ENCODE peak calls at places on chromosome 4, in eight cellular contexts. V is Calu3; W is CD4-positive, alpha-beta memory T cell; S is MM.1S; G is sciatic nerve; E is T-cell; I is GM23248; U is aorta. P is an unnamed sample.

GRCh38 chr4:183912585-183912984 is 7.5 kb downstream of the STOX2 start:
- DNase-seq in V (no peak), W (no peak), S (no peak), G (no peak), E (no peak), I (no peak), U (no peak), P (no peak)

GRCh38 chr4:98976716-98977115 is 18.8 kb upstream of the METAP1 start:
- DNase-seq in V (no peak), W (no peak), S (no peak), G (no peak), E (no peak), I (peak; percentile 23), U (no peak), P (no peak)

GRCh38 chr4:180810581-180810980 is 1432.6 kb upstream of the TENM3 start:
- DNase-seq in V (no peak), W (no peak), S (no peak), G (no peak), E (no peak), I (no peak), U (no peak), P (no peak)

GRCh38 chr4:144710526-144710912 is 64.6 kb downstream of the HHIP start:
- DNase-seq in V (no peak), W (no peak), S (no peak), G (no peak), E (no peak), I (no peak), U (no peak), P (no peak)

GRCh38 chr4:98444371-98444770 is 183.2 kb downstream of the RAP1GDS1 start:
- DNase-seq in V (no peak), W (no peak), S (no peak), G (no peak), E (no peak), I (no peak), U (no peak), P (no peak)

GRCh38 chr4:3499710-3500109 is 32.5 kb downstream of the LRPAP1 start:
- DNase-seq in V (no peak), W (no peak), S (no peak), G (no peak), E (no peak), I (no peak), U (no peak), P (no peak)

GRCh38 chr4:161178310-161178709 is 985.5 kb downstream of the FSTL5 start:
- DNase-seq in V (no peak), W (no peak), S (no peak), G (no peak), E (no peak), I (no peak), U (no peak), P (no peak)

GRCh38 chr4:41433361-41433760 is 104.6 kb upstream of the LIMCH1 start:
- DNase-seq in V (no peak), W (no peak), S (no peak), G (no peak), E (no peak), I (no peak), U (no peak), P (no peak)

GRCh38 chr4:127352220-127352619 is 280.5 kb upstream of the INTU start:
- DNase-seq in V (no peak), W (no peak), S (no peak), G (no peak), E (no peak), I (no peak), U (no peak), P (no peak)

GRCh38 chr4:26762650-26763049 is 98.0 kb upstream of the STIM2 start:
- DNase-seq in V (no peak), W (no peak), S (no peak), G (no peak), E (no peak), I (no peak), U (no peak), P (no peak)

GRCh38 chr4:139734875-139735380 is 69.3 kb downstream of the MGST2 start:
- DNase-seq in V (peak; percentile 61), W (peak; percentile 28), S (peak; percentile 62), G (peak; percentile 93), E (peak; percentile 31), I (peak; percentile 87), U (peak; percentile 95), P (peak; percentile 96)

GRCh38 chr4:188008377-188008776 is 12.8 kb downstream of the ZFP42 start:
- DNase-seq in V (no peak), W (no peak), S (no peak), G (no peak), E (no peak), I (peak; percentile 4), U (no peak), P (no peak)

GRCh38 chr4:36168127-36168898 is 76.0 kb downstream of the ARAP2 start:
- DNase-seq in V (no peak), W (no peak), S (no peak), G (no peak), E (no peak), I (no peak), U (no peak), P (no peak)

GRCh38 chr4:38609614-38610013 is 54.4 kb upstream of the KLF3 start:
- DNase-seq in V (no peak), W (no peak), S (no peak), G (no peak), E (no peak), I (no peak), U (no peak), P (no peak)

GRCh38 chr4:86595426-86595805 is 1.3 kb downstream of the PTPN13 start:
- DNase-seq in V (no peak), W (peak; percentile 12), S (no peak), G (no peak), E (no peak), I (peak; percentile 78), U (no peak), P (no peak)

GRCh38 chr4:108821056-108821925 is 58.4 kb upstream of the ETNPPL start:
- DNase-seq in V (no peak), W (no peak), S (no peak), G (no peak), E (no peak), I (peak; percentile 76), U (no peak), P (no peak)

GRCh38 chr4:182806259-182807252 is 110.6 kb downstream of the DCTD start:
- DNase-seq in V (peak; percentile 76), W (peak; percentile 48), S (peak; percentile 85), G (peak; percentile 88), E (peak; percentile 48), I (peak; percentile 85), U (peak; percentile 92), P (peak; percentile 87)

GRCh38 chr4:27398911-27399310 is 538.3 kb downstream of the STIM2 start:
- DNase-seq in V (no peak), W (no peak), S (no peak), G (no peak), E (no peak), I (peak; percentile 39), U (no peak), P (no peak)

GRCh38 chr4:48360285-48360965 is 19.1 kb downstream of the SLAIN2 start:
- DNase-seq in V (no peak), W (no peak), S (no peak), G (no peak), E (no peak), I (peak; percentile 90), U (no peak), P (no peak)

GRCh38 chr4:80423553-80424224 is 88.2 kb downstream of the CFAP299 start:
- DNase-seq in V (no peak), W (no peak), S (no peak), G (no peak), E (no peak), I (peak; percentile 3), U (no peak), P (no peak)

GRCh38 chr4:188941524-188942109 is 802.4 kb downstream of the TRIML1 start:
- DNase-seq in V (peak; percentile 26), W (no peak), S (no peak), G (no peak), E (no peak), I (peak; percentile 82), U (no peak), P (no peak)

GRCh38 chr4:119638359-119638758 is 9.8 kb upstream of the PDE5A start:
- DNase-seq in V (no peak), W (no peak), S (no peak), G (no peak), E (no peak), I (no peak), U (no peak), P (no peak)

GRCh38 chr4:130479020-130479419 is 1383.1 kb downstream of the C4orf33 start:
- DNase-seq in V (no peak), W (no peak), S (no peak), G (no peak), E (no peak), I (peak; percentile 22), U (no peak), P (no peak)

GRCh38 chr4:76779740-76780459 is 118.0 kb downstream of the SOWAHB start:
- DNase-seq in V (no peak), W (no peak), S (no peak), G (no peak), E (no peak), I (no peak), U (no peak), P (no peak)

GRCh38 chr4:2066011-2066551 is 7.0 kb downstream of the NAT8L start:
- DNase-seq in V (no peak), W (no peak), S (no peak), G (no peak), E (no peak), I (no peak), U (peak; percentile 54), P (peak; percentile 48)

GRCh38 chr4:150368667-150369066 is 213.3 kb upstream of the MAB21L2 start:
- DNase-seq in V (no peak), W (no peak), S (no peak), G (no peak), E (no peak), I (no peak), U (no peak), P (no peak)

GRCh38 chr4:80058740-80059139 is 14.3 kb downstream of the ANTXR2 start:
- DNase-seq in V (no peak), W (peak; percentile 86), S (peak; percentile 59), G (no peak), E (peak; percentile 30), I (peak; percentile 52), U (no peak), P (no peak)

GRCh38 chr4:115119804-115120352 is 6.5 kb upstream of the NDST4 start:
- DNase-seq in V (no peak), W (no peak), S (no peak), G (no peak), E (no peak), I (peak; percentile 15), U (no peak), P (no peak)

GRCh38 chr4:23741586-23742240 is 148.1 kb downstream of the PPARGC1A start:
- DNase-seq in V (no peak), W (no peak), S (no peak), G (no peak), E (no peak), I (no peak), U (no peak), P (no peak)

GRCh38 chr4:97105716-97106115 is 1037.6 kb downstream of the STPG2 start:
- DNase-seq in V (no peak), W (no peak), S (no peak), G (no peak), E (no peak), I (no peak), U (no peak), P (no peak)

GRCh38 chr4:1333256-1333655 is 13.8 kb upstream of the UVSSA start:
- DNase-seq in V (no peak), W (no peak), S (no peak), G (no peak), E (no peak), I (no peak), U (no peak), P (peak; percentile 49)

GRCh38 chr4:84238247-84239090 is 260.6 kb downstream of the NKX6-1 start:
- DNase-seq in V (no peak), W (no peak), S (no peak), G (no peak), E (no peak), I (peak; percentile 68), U (no peak), P (no peak)

P was measured in kidney.